ENCODE peak calls at places on chromosomes 7 and 10, in seven cellular contexts. D, X, Q, Z, V, N and U are unnamed samples.
A peak's percentile ranks its signal among the peaks of the same experiment; 100 is the strongest.

GRCh38 chr10:75726522-75727493 is 295.4 kb downstream of the LRMDA start:
- DNase-seq in D (no peak), X (no peak), Q (no peak), Z (no peak), V (no peak), N (no peak), U (no peak)

GRCh38 chr7:71682841-71683341 is 550.9 kb downstream of the GALNT17 start:
- DNase-seq in D (no peak), X (no peak), Q (no peak), Z (no peak), V (no peak), N (no peak), U (peak; percentile 44)

GRCh38 chr7:95843286-95843685 is 70.9 kb downstream of the DYNC1I1 start:
- DNase-seq in D (no peak), X (no peak), Q (no peak), Z (peak; percentile 7), V (no peak), N (peak; percentile 13), U (peak; percentile 38)

GRCh38 chr7:100946111-100946510 is 3.2 kb upstream of the MUC3A start:
- DNase-seq in D (no peak), X (no peak), Q (no peak), Z (no peak), V (no peak), N (no peak), U (no peak)

GRCh38 chr10:34815174-34816066 is at the start of gene PARD3:
- DNase-seq in D (peak; percentile 16), X (peak; percentile 41), Q (peak; percentile 69), Z (peak; percentile 79), V (peak; percentile 82), N (peak; percentile 62), U (peak; percentile 66)

GRCh38 chr7:6589829-6590644 is at the start of gene INTS15:
- DNase-seq in D (peak; percentile 87), X (peak; percentile 89), Q (peak; percentile 89), Z (peak; percentile 92), V (peak; percentile 89), N (peak; percentile 85), U (peak; percentile 69)

GRCh38 chr10:94403034-94403822 is 887 bp downstream of the TBC1D12 start:
- DNase-seq in D (no peak), X (peak; percentile 20), Q (peak; percentile 63), Z (peak; percentile 85), V (peak; percentile 52), N (peak; percentile 91), U (peak; percentile 55)

GRCh38 chr7:16178069-16178468 is 243.3 kb downstream of the CRPPA start:
- DNase-seq in D (no peak), X (no peak), Q (no peak), Z (no peak), V (no peak), N (no peak), U (no peak)

GRCh38 chr7:102898532-102898859 is 14.3 kb upstream of the LRRC17 start:
- DNase-seq in D (no peak), X (no peak), Q (no peak), Z (no peak), V (no peak), N (no peak), U (no peak)

GRCh38 chr7:130421685-130422084 is 19.1 kb downstream of the CEP41 start:
- DNase-seq in D (no peak), X (no peak), Q (no peak), Z (peak; percentile 55), V (no peak), N (peak; percentile 50), U (no peak)

GRCh38 chr7:2635810-2636701 is 4.3 kb downstream of the TTYH3 start:
- DNase-seq in D (no peak), X (no peak), Q (no peak), Z (peak; percentile 40), V (no peak), N (no peak), U (no peak)

GRCh38 chr7:121755818-121756501 is 117.0 kb upstream of the PTPRZ1 start:
- DNase-seq in D (no peak), X (no peak), Q (no peak), Z (no peak), V (no peak), N (no peak), U (no peak)

GRCh38 chr10:58512470-58513188 is at the start of gene BICC1:
- DNase-seq in D (peak; percentile 8), X (peak; percentile 13), Q (peak; percentile 72), Z (peak; percentile 88), V (peak; percentile 82), N (peak; percentile 39), U (no peak)

GRCh38 chr7:116169060-116169459 is 41.3 kb upstream of the TES start:
- DNase-seq in D (no peak), X (no peak), Q (no peak), Z (peak; percentile 55), V (no peak), N (no peak), U (no peak)

GRCh38 chr10:122154733-122155366 is 116.2 kb upstream of the BTBD16 start:
- DNase-seq in D (no peak), X (no peak), Q (no peak), Z (peak; percentile 85), V (no peak), N (peak; percentile 40), U (no peak)

GRCh38 chr10:121754667-121755066 is 156.4 kb upstream of the FGFR2 start:
- DNase-seq in D (no peak), X (no peak), Q (no peak), Z (no peak), V (no peak), N (peak; percentile 11), U (no peak)

GRCh38 chr7:157523766-157524421 is 187.1 kb downstream of the DNAJB6 start:
- DNase-seq in D (no peak), X (no peak), Q (peak; percentile 28), Z (no peak), V (peak; percentile 9), N (no peak), U (no peak)

GRCh38 chr7:148664319-148664718 is 34.4 kb upstream of the CUL1 start:
- DNase-seq in D (no peak), X (no peak), Q (no peak), Z (peak; percentile 5), V (no peak), N (no peak), U (no peak)

GRCh38 chr7:152052772-152053171 is 27.3 kb downstream of the GALNT11 start:
- DNase-seq in D (no peak), X (no peak), Q (no peak), Z (no peak), V (no peak), N (no peak), U (no peak)

GRCh38 chr7:142749218-142749993 is at the start of gene PRSS1:
- DNase-seq in D (no peak), X (no peak), Q (no peak), Z (no peak), V (no peak), N (no peak), U (no peak)

GRCh38 chr7:107463139-107464078 is 6.4 kb upstream of the GPR22 start:
- DNase-seq in D (peak; percentile 3), X (peak; percentile 14), Q (peak; percentile 44), Z (peak; percentile 81), V (peak; percentile 71), N (peak; percentile 77), U (peak; percentile 49)

GRCh38 chr10:79129361-79129997 is 60.7 kb downstream of the ZMIZ1 start:
- DNase-seq in D (no peak), X (no peak), Q (no peak), Z (peak; percentile 36), V (peak; percentile 69), N (no peak), U (peak; percentile 78)

GRCh38 chr10:132196178-132197113 is 9.7 kb downstream of the DPYSL4 start:
- DNase-seq in D (no peak), X (no peak), Q (no peak), Z (no peak), V (peak; percentile 27), N (no peak), U (no peak)

GRCh38 chr10:95260909-95261552 is 29.8 kb downstream of the PDLIM1 start:
- DNase-seq in D (no peak), X (no peak), Q (no peak), Z (peak; percentile 30), V (no peak), N (peak; percentile 73), U (no peak)

GRCh38 chr10:31940839-31941653 is 12.4 kb upstream of the ARHGAP12 start:
- DNase-seq in D (no peak), X (no peak), Q (no peak), Z (peak; percentile 97), V (no peak), N (peak; percentile 98), U (no peak)

GRCh38 chr10:123651421-123652047 is 14.6 kb upstream of the GPR26 start:
- DNase-seq in D (no peak), X (no peak), Q (peak; percentile 16), Z (no peak), V (no peak), N (no peak), U (no peak)

GRCh38 chr10:115539142-115539762 is 446.1 kb downstream of the ATRNL1 start:
- DNase-seq in D (no peak), X (no peak), Q (no peak), Z (no peak), V (no peak), N (no peak), U (no peak)

GRCh38 chr7:101450064-101450463 is 87.4 kb downstream of the COL26A1 start:
- DNase-seq in D (no peak), X (no peak), Q (no peak), Z (no peak), V (no peak), N (no peak), U (no peak)

GRCh38 chr7:44283381-44284211 is 41.8 kb downstream of the CAMK2B start:
- DNase-seq in D (no peak), X (no peak), Q (peak; percentile 34), Z (no peak), V (peak; percentile 20), N (no peak), U (no peak)